ENCODE peak calls at places on chromosomes 11 and 22, in ten cellular contexts. Q is GM12865, W is ovary, U is left ventricle myocardium inferior, A is uterus, G is neural progenitor cell, E is HFF-Myc, S is lower leg skin, N is osteoblast, V is fibroblast of the aortic adventitia. I is an unnamed sample.

GRCh38 chr11:61151545-61152252 is 9.5 kb downstream of the VPS37C start:
- DNase-seq in Q (no peak), W (no peak), U (no peak), A (no peak), G (no peak), E (no peak), S (no peak), N (no peak), V (no peak), I (peak)

GRCh38 chr22:49855491-49855911 is 1.9 kb downstream of the ZBED4 start:
- DNase-seq in Q (peak), W (no peak), U (no peak), A (no peak), G (no peak), E (no peak), S (no peak), N (peak), V (peak), I (no peak)

GRCh38 chr22:29351042-29351441 is 35.5 kb upstream of the RASL10A start:
- DNase-seq in Q (no peak), W (no peak), U (no peak), A (no peak), G (no peak), E (no peak), S (no peak), N (peak), V (no peak), I (no peak)

GRCh38 chr22:46573781-46574437 is 36.5 kb upstream of the CELSR1 start:
- DNase-seq in Q (no peak), W (no peak), U (peak), A (no peak), G (peak), E (no peak), S (no peak), N (peak), V (no peak), I (no peak)

GRCh38 chr11:129189646-129190045 is 2.5 kb downstream of the ARHGAP32 start:
- DNase-seq in Q (no peak), W (no peak), U (no peak), A (no peak), G (no peak), E (no peak), S (no peak), N (no peak), V (no peak), I (no peak)

GRCh38 chr11:86041975-86042378 is 26.9 kb downstream of the PICALM start:
- DNase-seq in Q (peak), W (peak), U (no peak), A (peak), G (peak), E (peak), S (no peak), N (peak), V (peak), I (peak)

GRCh38 chr11:131749100-131749499 is 378.7 kb downstream of the NTM start:
- DNase-seq in Q (no peak), W (no peak), U (no peak), A (no peak), G (no peak), E (peak), S (no peak), N (peak), V (peak), I (no peak)

GRCh38 chr22:42990131-42990838 is 24.7 kb downstream of the PACSIN2 start:
- DNase-seq in Q (no peak), W (no peak), U (no peak), A (no peak), G (peak), E (no peak), S (no peak), N (peak), V (peak), I (no peak)

GRCh38 chr11:27395556-27396258 is 32.7 kb upstream of the CCDC34 start:
- DNase-seq in Q (no peak), W (no peak), U (no peak), A (no peak), G (peak), E (no peak), S (no peak), N (no peak), V (no peak), I (no peak)

GRCh38 chr11:27397619-27398412 is 34.8 kb upstream of the CCDC34 start:
- DNase-seq in Q (no peak), W (no peak), U (no peak), A (no peak), G (no peak), E (no peak), S (no peak), N (no peak), V (no peak), I (no peak)

GRCh38 chr11:27392715-27393114 is 29.7 kb upstream of the CCDC34 start:
- DNase-seq in Q (no peak), W (no peak), U (no peak), A (peak), G (peak), E (no peak), S (no peak), N (no peak), V (peak), I (no peak)

GRCh38 chr11:27398413-27398780 is 35.4 kb upstream of the CCDC34 start:
- DNase-seq in Q (no peak), W (no peak), U (no peak), A (no peak), G (no peak), E (no peak), S (no peak), N (no peak), V (no peak), I (no peak)

GRCh38 chr11:27396259-27396839 is 33.3 kb upstream of the CCDC34 start:
- DNase-seq in Q (no peak), W (no peak), U (no peak), A (no peak), G (no peak), E (no peak), S (no peak), N (no peak), V (no peak), I (no peak)
- H3K4me3 ChIP-seq in Q (no peak), W (no peak), U (no peak), A (no peak), G (no peak), E (no peak), S (no peak), N (no peak), V (no peak), I (no peak)

GRCh38 chr11:118643142-118643994 is 36.0 kb downstream of the PHLDB1 start:
- DNase-seq in Q (no peak), W (no peak), U (peak), A (no peak), G (no peak), E (no peak), S (no peak), N (no peak), V (no peak), I (no peak)

GRCh38 chr11:118643995-118644345 is 35.5 kb downstream of the TREH start:
- DNase-seq in Q (no peak), W (no peak), U (no peak), A (no peak), G (no peak), E (no peak), S (no peak), N (no peak), V (no peak), I (no peak)

GRCh38 chr11:118639899-118640298 is 32.5 kb downstream of the PHLDB1 start:
- DNase-seq in Q (no peak), W (no peak), U (no peak), A (no peak), G (no peak), E (no peak), S (no peak), N (no peak), V (no peak), I (no peak)

GRCh38 chr11:118640332-118641154 is 33.1 kb downstream of the PHLDB1 start:
- DNase-seq in Q (no peak), W (no peak), U (no peak), A (no peak), G (no peak), E (no peak), S (no peak), N (no peak), V (no peak), I (no peak)

GRCh38 chr11:118641463-118642019 is 34.1 kb downstream of the PHLDB1 start:
- DNase-seq in Q (peak), W (no peak), U (no peak), A (no peak), G (no peak), E (no peak), S (no peak), N (no peak), V (no peak), I (no peak)
- TF ChIP-seq CTCF in Q (no peak), W (no peak), U (no peak), A (no peak), G (no peak), E (no peak), S (no peak), N (no peak), V (no peak), I (no peak)

DNA sequence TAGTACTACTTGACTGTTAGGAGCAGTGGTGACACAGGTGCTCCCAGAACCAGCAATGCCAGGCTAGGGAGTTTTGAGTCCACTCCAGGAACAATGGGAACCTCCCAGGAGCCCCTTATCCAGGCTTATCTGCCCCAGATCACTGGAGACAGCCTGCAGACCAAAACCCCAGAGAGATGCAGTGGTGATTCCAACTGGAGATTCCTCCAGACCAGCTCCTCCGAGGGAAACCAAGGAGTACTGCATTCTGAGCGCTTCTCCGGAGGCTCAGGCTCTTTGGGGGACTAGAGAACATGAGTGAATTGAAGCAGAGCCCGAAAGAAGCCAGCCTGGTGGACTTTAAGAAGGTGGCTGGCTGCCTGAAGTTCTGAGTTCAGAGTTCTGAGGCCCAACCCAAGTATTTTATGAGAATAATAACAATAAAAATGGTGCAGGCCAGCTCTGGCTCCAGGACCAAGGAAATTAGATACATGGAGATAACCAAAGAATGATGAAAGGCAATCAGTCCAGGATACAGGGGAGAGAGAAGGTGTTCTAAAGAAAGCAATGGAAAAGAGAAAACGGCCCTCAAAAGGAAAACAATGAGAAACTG is 1.3 kb upstream of the TMEM25 start:
- DNase-seq in Q (no peak), W (no peak), U (no peak), A (no peak), G (peak), E (no peak), S (no peak), N (peak), V (no peak), I (no peak)
- H3K4me3 ChIP-seq in Q (no peak), W (peak), U (peak), A (peak), G (peak), E (peak), S (no peak), N (peak), V (peak), I (peak)

GRCh38 chr22:35470903-35471321 is 69.7 kb upstream of the RASD2 start:
- DNase-seq in Q (no peak), W (no peak), U (no peak), A (no peak), G (no peak), E (no peak), S (no peak), N (peak), V (no peak), I (no peak)
- TF ChIP-seq CTCF in Q (no peak), W (no peak), U (no peak), A (no peak), G (no peak), E (peak), S (no peak), N (peak), V (no peak), I (no peak)

GRCh38 chr11:102171101-102171500 is 60.9 kb downstream of the YAP1 start:
- DNase-seq in Q (no peak), W (no peak), U (no peak), A (no peak), G (no peak), E (no peak), S (no peak), N (peak), V (peak), I (no peak)

GRCh38 chr11:102177126-102177525 is 66.9 kb downstream of the YAP1 start:
- DNase-seq in Q (no peak), W (no peak), U (no peak), A (no peak), G (no peak), E (no peak), S (no peak), N (no peak), V (no peak), I (no peak)

GRCh38 chr11:102168483-102168882 is 58.2 kb downstream of the YAP1 start:
- DNase-seq in Q (no peak), W (no peak), U (no peak), A (no peak), G (no peak), E (no peak), S (no peak), N (no peak), V (peak), I (no peak)

GRCh38 chr11:102177974-102178631 is 67.9 kb downstream of the YAP1 start:
- DNase-seq in Q (no peak), W (no peak), U (no peak), A (no peak), G (no peak), E (peak), S (no peak), N (peak), V (peak), I (no peak)

GRCh38 chr11:102172127-102172848 is 62.0 kb downstream of the YAP1 start:
- DNase-seq in Q (no peak), W (no peak), U (no peak), A (no peak), G (no peak), E (no peak), S (no peak), N (no peak), V (peak), I (no peak)
- H3K4me3 ChIP-seq in Q (no peak), W (no peak), U (no peak), A (no peak), G (no peak), E (no peak), S (no peak), N (peak), V (no peak), I (no peak)

GRCh38 chr11:13486926-13487660 is 8.7 kb downstream of the PTH start:
- DNase-seq in Q (peak), W (peak), U (peak), A (no peak), G (peak), E (no peak), S (no peak), N (no peak), V (peak), I (no peak)
- TF ChIP-seq CTCF in Q (peak), W (no peak), U (peak), A (no peak), G (peak), E (peak), S (no peak), N (peak), V (peak), I (no peak)

GRCh38 chr11:44382648-44383240 is 72.8 kb upstream of the ALX4 start:
- DNase-seq in Q (no peak), W (no peak), U (no peak), A (no peak), G (no peak), E (no peak), S (peak), N (no peak), V (no peak), I (no peak)
- H3K4me3 ChIP-seq in Q (no peak), W (no peak), U (no peak), A (no peak), G (no peak), E (no peak), S (no peak), N (no peak), V (no peak), I (no peak)

I was measured in dorsolateral prefrontal cortex.